ENCODE peak calls at places on chromosome 17, in six cellular contexts. J, W, Y, B, C and L are unnamed samples.

GRCh38 chr17:352421-353212 is at the start of gene RPH3AL:
- DNase-seq in J (peak; percentile 60), W (peak; percentile 35), Y (peak; percentile 55), B (no peak), C (no peak), L (peak; percentile 24)

GRCh38 chr17:44966348-44967025 is 1.6 kb downstream of the C1QL1 start:
- DNase-seq in J (no peak), W (no peak), Y (no peak), B (no peak), C (no peak), L (no peak)

GRCh38 chr17:3754458-3755334 is 31.0 kb downstream of the HASPIN start:
- DNase-seq in J (peak; percentile 34), W (no peak), Y (no peak), B (peak; percentile 94), C (no peak), L (no peak)

GRCh38 chr17:21174186-21174585 is 39.8 kb downstream of the TMEM11 start:
- DNase-seq in J (no peak), W (no peak), Y (no peak), B (no peak), C (no peak), L (no peak)

GRCh38 chr17:71019699-71020098 is 850.4 kb downstream of the KCNJ2 start:
- DNase-seq in J (no peak), W (no peak), Y (no peak), B (no peak), C (no peak), L (no peak)

GRCh38 chr17:69170377-69170776 is 28.7 kb upstream of the ABCA6 start:
- DNase-seq in J (no peak), W (no peak), Y (no peak), B (no peak), C (no peak), L (no peak)

GRCh38 chr17:4903051-4903818 is at the start of gene CHRNE:
- DNase-seq in J (peak; percentile 89), W (peak; percentile 76), Y (no peak), B (peak; percentile 83), C (peak; percentile 71), L (peak; percentile 85)

GRCh38 chr17:76182016-76182764 is 41.1 kb upstream of the FOXJ1 start:
- DNase-seq in J (peak; percentile 89), W (peak; percentile 86), Y (peak; percentile 85), B (peak; percentile 89), C (peak; percentile 89), L (peak; percentile 93)

GRCh38 chr17:9937164-9937835 is 32.2 kb upstream of the RCVRN start:
- DNase-seq in J (peak; percentile 53), W (peak; percentile 70), Y (peak; percentile 75), B (no peak), C (no peak), L (peak; percentile 44)

GRCh38 chr17:4176803-4177472 is 33.9 kb downstream of the CYB5D2 start:
- DNase-seq in J (no peak), W (no peak), Y (no peak), B (no peak), C (no peak), L (no peak)

GRCh38 chr17:55959756-55960155 is 193.5 kb upstream of the ANKFN1 start:
- DNase-seq in J (no peak), W (no peak), Y (no peak), B (no peak), C (no peak), L (no peak)

GRCh38 chr17:55969577-55969976 is 183.7 kb upstream of the ANKFN1 start:
- DNase-seq in J (no peak), W (no peak), Y (no peak), B (no peak), C (no peak), L (no peak)

GRCh38 chr17:55962931-55963378 is 190.3 kb upstream of the ANKFN1 start:
- DNase-seq in J (no peak), W (no peak), Y (no peak), B (peak; percentile 57), C (no peak), L (no peak)

GRCh38 chr17:55964191-55964590 is 189.1 kb upstream of the ANKFN1 start:
- DNase-seq in J (no peak), W (no peak), Y (no peak), B (no peak), C (no peak), L (no peak)

DNA sequence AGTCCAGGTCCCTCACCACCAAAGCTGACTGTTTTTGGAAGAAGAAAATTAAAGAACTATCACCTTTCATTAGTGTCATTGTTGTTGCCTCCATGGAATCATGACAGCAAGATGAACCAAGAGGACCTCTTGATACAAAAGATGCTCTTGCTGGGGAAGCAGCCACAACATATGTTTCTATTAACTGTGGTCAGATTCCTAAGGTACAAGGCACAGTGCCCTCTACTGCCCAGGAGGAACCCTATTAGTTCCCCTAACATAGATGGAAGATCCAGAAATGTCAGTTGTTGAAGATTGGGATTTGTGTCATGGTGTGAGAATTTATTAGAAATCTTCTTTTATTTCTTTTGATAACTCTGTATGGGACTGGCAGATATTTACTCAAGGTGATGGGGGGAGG is 188.2 kb upstream of the ANKFN1 start:
- DNase-seq in J (no peak), W (no peak), Y (no peak), B (no peak), C (no peak), L (no peak)
- TF ChIP-seq CTCF in J (no peak), W (no peak), Y (no peak), B (no peak), C (peak; percentile 22), L (no peak)

GRCh38 chr17:82235056-82235774 is 6.4 kb downstream of the SLC16A3 start:
- DNase-seq in J (no peak), W (no peak), Y (peak; percentile 9), B (peak; percentile 73), C (no peak), L (no peak)
- H3K4me3 ChIP-seq in J (no peak overlapping the region), W (no peak overlapping the region), Y (no peak overlapping the region), B (no peak overlapping the region), C (peak overlapping the region; percentile 24), L (no peak overlapping the region)

GRCh38 chr17:58272367-58273280 is 8.1 kb downstream of the MPO start:
- DNase-seq in J (no peak), W (no peak), Y (no peak), B (no peak), C (no peak), L (no peak)

GRCh38 chr17:58268774-58269556 is 11.8 kb downstream of the MPO start:
- DNase-seq in J (no peak), W (no peak), Y (no peak), B (no peak), C (no peak), L (no peak)

GRCh38 chr17:58271532-58271931 is 9.2 kb downstream of the MPO start:
- DNase-seq in J (no peak), W (no peak), Y (no peak), B (no peak), C (no peak), L (no peak)

GRCh38 chr17:58269557-58270291 is 11.0 kb downstream of the MPO start:
- DNase-seq in J (no peak), W (no peak), Y (no peak), B (no peak), C (no peak), L (no peak)

GRCh38 chr17:58270476-58271290 is 10.1 kb downstream of the MPO start:
- DNase-seq in J (no peak), W (no peak), Y (no peak), B (no peak), C (no peak), L (no peak)
- TF ChIP-seq CTCF in J (no peak), W (no peak), Y (no peak), B (no peak), C (no peak), L (no peak)

GRCh38 chr17:17732444-17732843 is 51.2 kb downstream of the RAI1 start:
- DNase-seq in J (no peak), W (no peak), Y (no peak), B (no peak), C (no peak), L (no peak)

GRCh38 chr17:17730250-17730935 is 49.1 kb downstream of the RAI1 start:
- DNase-seq in J (no peak), W (no peak), Y (no peak), B (no peak), C (no peak), L (no peak)

GRCh38 chr17:17727111-17727659 is 45.9 kb downstream of the RAI1 start:
- DNase-seq in J (no peak), W (no peak), Y (no peak), B (no peak), C (no peak), L (no peak)

GRCh38 chr17:17728550-17729251 is 47.4 kb downstream of the RAI1 start:
- DNase-seq in J (no peak), W (no peak), Y (no peak), B (no peak), C (peak; percentile 17), L (no peak)

DNA sequence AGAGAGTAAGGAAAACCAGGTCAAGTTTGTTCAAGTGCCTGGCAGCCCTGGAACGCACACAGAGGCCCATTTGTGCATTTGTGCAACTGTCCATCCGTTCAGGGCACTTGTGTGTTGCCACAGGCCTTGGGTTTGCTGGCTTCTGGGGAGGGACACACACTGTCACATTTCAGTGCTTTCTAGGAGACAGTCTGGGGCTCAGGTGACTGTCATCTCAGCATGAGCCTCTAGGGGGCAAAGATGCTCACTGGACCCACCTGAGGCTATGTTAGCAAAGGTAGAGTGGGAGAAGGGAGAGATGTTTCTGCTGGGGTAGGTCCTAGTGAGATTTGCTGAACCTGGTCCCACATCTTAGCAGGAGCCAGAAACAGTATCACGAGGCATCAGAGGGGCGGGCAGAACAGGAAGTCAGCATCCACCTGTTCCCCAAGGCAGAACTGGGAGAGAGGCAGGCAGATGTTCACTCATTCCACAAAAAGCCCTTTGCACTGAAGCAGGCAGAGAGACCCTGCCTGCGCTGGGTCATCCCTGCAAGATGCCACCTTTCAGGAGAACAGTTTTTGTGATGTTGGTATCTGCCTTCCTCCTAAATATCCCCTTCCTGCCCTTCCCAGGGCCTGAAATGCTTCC is 48.5 kb downstream of the RAI1 start:
- DNase-seq in J (no peak), W (no peak), Y (no peak), B (no peak), C (peak; percentile 20), L (no peak)
- H3K4me3 ChIP-seq in J (no peak overlapping the region), W (no peak overlapping the region), Y (no peak overlapping the region), B (no peak overlapping the region), C (no peak overlapping the region), L (no peak overlapping the region)